ENCODE peak calls at places on chromosome 3, in seven cellular contexts. W, B, C, P, N, G and L are unnamed samples.

GRCh38 chr3:52434491-52435115 is 10.3 kb downstream of the SEMA3G start:
- DNase-seq in W (no peak), B (no peak), C (no peak), P (no peak), N (no peak), G (no peak), L (no peak)

GRCh38 chr3:171811913-171812321 is 1.6 kb upstream of the PLD1 start:
- DNase-seq in W (no peak), B (no peak), C (peak; percentile 86), P (no peak), N (no peak), G (no peak), L (no peak)

GRCh38 chr3:23549148-23549910 is 256.4 kb upstream of the UBE2E1 start:
- DNase-seq in W (no peak), B (no peak), C (no peak), P (no peak), N (no peak), G (no peak), L (no peak)

GRCh38 chr3:113249111-113249510 is 37.8 kb downstream of the BOC start:
- DNase-seq in W (no peak), B (no peak), C (peak; percentile 59), P (no peak), N (no peak), G (peak; percentile 28), L (no peak)

GRCh38 chr3:106688463-106688862 is 688.8 kb upstream of the CCDC54 start:
- DNase-seq in W (no peak), B (no peak), C (peak; percentile 91), P (peak; percentile 88), N (no peak), G (peak; percentile 75), L (no peak)

GRCh38 chr3:52063026-52063723 is 6.8 kb upstream of the DUSP7 start:
- DNase-seq in W (no peak), B (no peak), C (no peak), P (no peak), N (no peak), G (no peak), L (no peak)

GRCh38 chr3:63613561-63613960 is 38.9 kb upstream of the SNTN start:
- DNase-seq in W (no peak), B (no peak), C (no peak), P (no peak), N (no peak), G (peak; percentile 6), L (no peak)

GRCh38 chr3:150247456-150247855 is 160.6 kb upstream of the TSC22D2 start:
- DNase-seq in W (no peak), B (no peak), C (no peak), P (no peak), N (no peak), G (no peak), L (no peak)

GRCh38 chr3:76585794-76586392 is 454.0 kb upstream of the ROBO2 start:
- DNase-seq in W (no peak), B (no peak), C (peak; percentile 62), P (peak; percentile 16), N (no peak), G (no peak), L (no peak)

GRCh38 chr3:186365202-186365974 is 3.4 kb upstream of the DGKG start:
- DNase-seq in W (no peak), B (no peak), C (no peak), P (no peak), N (no peak), G (peak; percentile 35), L (no peak)

GRCh38 chr3:10438902-10439610 is 66.3 kb downstream of the ATP2B2 start:
- DNase-seq in W (no peak), B (no peak), C (no peak), P (no peak), N (no peak), G (no peak), L (no peak)

GRCh38 chr3:139173372-139174108 is 128.8 kb upstream of the PRR23C start:
- DNase-seq in W (no peak), B (no peak), C (peak; percentile 45), P (no peak), N (no peak), G (peak; percentile 76), L (no peak)

GRCh38 chr3:133831966-133832801 is 26.6 kb downstream of the SRPRB start:
- DNase-seq in W (no peak), B (no peak), C (no peak), P (no peak), N (no peak), G (no peak), L (no peak)

GRCh38 chr3:28376424-28376823 is 27.8 kb upstream of the AZI2 start:
- DNase-seq in W (no peak), B (no peak), C (peak; percentile 74), P (no peak), N (no peak), G (no peak), L (no peak)

GRCh38 chr3:7543294-7543693 is 682.4 kb downstream of the GRM7 start:
- DNase-seq in W (no peak), B (no peak), C (no peak), P (no peak), N (no peak), G (no peak), L (no peak)

GRCh38 chr3:64445318-64446300 is 220.3 kb upstream of the PRICKLE2 start:
- DNase-seq in W (no peak), B (no peak), C (peak; percentile 51), P (peak; percentile 18), N (no peak), G (no peak), L (peak; percentile 53)

GRCh38 chr3:18445421-18446066 is 20.4 kb upstream of the SATB1 start:
- DNase-seq in W (peak; percentile 50), B (peak; percentile 85), C (no peak), P (no peak), N (peak; percentile 70), G (no peak), L (no peak)

GRCh38 chr3:64392001-64392400 is 166.7 kb upstream of the PRICKLE2 start:
- DNase-seq in W (no peak), B (no peak), C (no peak), P (no peak), N (no peak), G (no peak), L (no peak)

GRCh38 chr3:111729087-111729846 is 129.8 kb upstream of the PHLDB2 start:
- DNase-seq in W (no peak), B (no peak), C (peak; percentile 89), P (no peak), N (no peak), G (peak; percentile 63), L (no peak)

GRCh38 chr3:123104550-123104949 is 37.7 kb downstream of the PDIA5 start:
- DNase-seq in W (no peak), B (no peak), C (peak; percentile 80), P (no peak), N (no peak), G (no peak), L (no peak)

GRCh38 chr3:150989208-150989607 is 16.7 kb upstream of the CLRN1 start:
- DNase-seq in W (no peak), B (no peak), C (no peak), P (no peak), N (no peak), G (no peak), L (no peak)